ENCODE peak calls at places on chromosomes 12 and 14, in ten cellular contexts. Z, R, N, J, T, B, P, V, S and W are unnamed samples.

GRCh38 chr14:82905762-82906161 is 1372.1 kb upstream of the SEL1L start:
- DNase-seq in T (no peak), J (no peak), N (no peak), S (no peak), V (no peak), B (no peak), R (no peak), P (peak; percentile 60), Z (no peak), W (no peak)

GRCh38 chr14:85415015-85415712 is 114.8 kb upstream of the FLRT2 start:
- DNase-seq in V (peak; percentile 80), N (no peak), R (peak; percentile 33), P (peak; percentile 58), Z (no peak), S (peak; percentile 98), B (no peak), T (peak; percentile 52), J (peak; percentile 15), W (no peak)

GRCh38 chr14:33808187-33808586 is 142.7 kb downstream of the EGLN3 start:
- DNase-seq in R (no peak), T (no peak), J (no peak), S (no peak), Z (no peak), P (no peak), N (no peak), V (no peak), B (no peak), W (no peak)

GRCh38 chr14:61296707-61297502 is 15.8 kb upstream of the TMEM30B start:
- DNase-seq in J (no peak), Z (no peak), N (no peak), V (no peak), P (peak; percentile 19), R (no peak), S (peak; percentile 61), T (no peak), B (no peak), W (no peak)

GRCh38 chr12:42090899-42091298 is 53.8 kb downstream of the GXYLT1 start:
- DNase-seq in N (no peak), P (no peak), R (no peak), Z (no peak), B (no peak), T (no peak), S (peak; percentile 79), J (no peak), V (no peak), W (no peak)

GRCh38 chr14:93859957-93860356 is 67.2 kb upstream of the FAM181A start:
- DNase-seq in N (peak; percentile 37), S (no peak), T (no peak), P (no peak), V (no peak), Z (no peak), B (no peak), J (no peak), R (no peak), W (no peak)

GRCh38 chr12:570949-571794 is 92.1 kb downstream of the NINJ2 start:
- DNase-seq in B (no peak), J (peak; percentile 73), R (peak; percentile 81), V (peak; percentile 59), T (peak; percentile 90), S (peak; percentile 81), N (peak; percentile 83), P (no peak), Z (no peak), W (peak; percentile 92)

GRCh38 chr14:73283592-73284379 is 46.5 kb downstream of the PAPLN start:
- DNase-seq in P (no peak), N (no peak), S (peak; percentile 24), B (no peak), T (no peak), V (no peak), J (no peak), Z (no peak), R (no peak), W (no peak)